ENCODE peak calls at places on chromosome 3, in six cellular contexts. R is upper lobe of right lung, N is Caco-2, H is gastrocnemius medialis, L is GM12878, F is psoas muscle. P is an unnamed sample.

GRCh38 chr3:72338082-72338941 is 509.9 kb downstream of the SHQ1 start:
- DNase-seq in R (no peak), N (no peak), H (no peak), L (no peak), F (no peak), P (no peak)

GRCh38 chr3:13715167-13715954 is 164.5 kb downstream of the WNT7A start:
- DNase-seq in R (peak; percentile 36), N (no peak), H (no peak), L (no peak), F (no peak), P (peak; percentile 21)

GRCh38 chr3:173709026-173709425 is 311.5 kb downstream of the NLGN1 start:
- DNase-seq in R (no peak), N (no peak), H (no peak), L (no peak), F (no peak), P (no peak)

GRCh38 chr3:177294221-177294620 is 96.9 kb upstream of the TBL1XR1 start:
- DNase-seq in R (no peak), N (no peak), H (peak; percentile 85), L (no peak), F (peak; percentile 70), P (no peak)

GRCh38 chr3:170689218-170689874 is 103.5 kb upstream of the SLC7A14 start:
- DNase-seq in R (peak; percentile 67), N (peak; percentile 47), H (peak; percentile 22), L (no peak), F (peak; percentile 52), P (no peak)

GRCh38 chr3:43855674-43856299 is 165.0 kb downstream of the ABHD5 start:
- DNase-seq in R (peak; percentile 73), N (peak; percentile 64), H (no peak), L (peak; percentile 3), F (no peak), P (peak; percentile 58)

GRCh38 chr3:131535131-131535530 is 32.4 kb upstream of the MRPL3 start:
- DNase-seq in R (no peak), N (no peak), H (no peak), L (no peak), F (no peak), P (no peak)

GRCh38 chr3:103818800-103819199 is 1384.0 kb downstream of the ZPLD1 start:
- DNase-seq in R (no peak), N (no peak), H (no peak), L (no peak), F (no peak), P (no peak)

GRCh38 chr3:4943553-4943952 is 35.7 kb upstream of the BHLHE40 start:
- DNase-seq in R (no peak), N (peak; percentile 35), H (no peak), L (no peak), F (no peak), P (no peak)

GRCh38 chr3:9725775-9726174 is 5.8 kb upstream of the BRPF1 start:
- DNase-seq in R (no peak), N (no peak), H (no peak), L (no peak), F (no peak), P (no peak)

GRCh38 chr3:172138792-172139507 is 99.6 kb downstream of the FNDC3B start:
- DNase-seq in R (no peak), N (no peak), H (peak; percentile 74), L (peak; percentile 89), F (no peak), P (peak; percentile 81)

GRCh38 chr3:39108309-39108708 is 829 bp downstream of the TTC21A start:
- DNase-seq in R (no peak), N (no peak), H (no peak), L (peak; percentile 91), F (no peak), P (peak; percentile 77)

GRCh38 chr3:72082121-72082715 is 297.3 kb upstream of the PROK2 start:
- DNase-seq in R (no peak), N (peak; percentile 16), H (no peak), L (peak; percentile 80), F (no peak), P (peak; percentile 62)

GRCh38 chr3:143794793-143795462 is 53.3 kb downstream of the SLC9A9 start:
- DNase-seq in R (no peak), N (no peak), H (no peak), L (no peak), F (no peak), P (no peak)

GRCh38 chr3:71495708-71496472 is 87.6 kb downstream of the FOXP1 start:
- DNase-seq in R (no peak), N (peak; percentile 18), H (no peak), L (no peak), F (no peak), P (no peak)

GRCh38 chr3:24128195-24129005 is 183.3 kb downstream of the NR1D2 start:
- DNase-seq in R (no peak), N (no peak), H (peak; percentile 45), L (no peak), F (no peak), P (no peak)

GRCh38 chr3:181726351-181727121 is 14.8 kb downstream of the SOX2 start:
- DNase-seq in R (no peak), N (peak; percentile 79), H (no peak), L (no peak), F (no peak), P (no peak)

GRCh38 chr3:105957722-105958121 is 88.9 kb upstream of the CBLB start:
- DNase-seq in R (no peak), N (no peak), H (no peak), L (no peak), F (no peak), P (no peak)

GRCh38 chr3:83946554-83946953 is 1012.2 kb upstream of the CADM2 start:
- DNase-seq in R (no peak), N (peak; percentile 21), H (no peak), L (no peak), F (no peak), P (no peak)

DNA sequence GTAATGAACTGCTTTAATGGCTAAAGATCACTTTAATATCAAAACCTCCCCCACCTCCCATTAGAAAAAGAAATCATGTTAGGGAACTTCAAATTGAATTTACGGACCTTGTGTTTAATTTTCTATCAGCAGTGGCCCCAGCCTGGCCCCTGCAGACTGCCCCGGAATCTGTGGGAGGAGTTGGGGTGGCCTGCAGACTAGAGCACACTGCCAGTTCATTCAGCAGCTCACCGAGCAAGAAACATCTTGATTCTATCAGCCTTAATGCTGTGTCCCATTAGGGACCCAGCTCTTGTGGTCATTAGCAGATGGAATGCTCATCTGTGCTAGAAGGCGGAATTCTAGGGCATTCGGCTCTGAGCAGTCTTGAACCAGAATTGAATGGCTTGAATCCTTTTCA is 54.2 kb downstream of the FLNB start:
- DNase-seq in R (no peak), N (no peak), H (no peak), L (no peak), F (no peak), P (no peak)
- H3K4me1 ChIP-seq in R (peaks cover 14% of the 10 kb centered on the region), N (peaks cover 90% of the 10 kb centered on the region), H (peaks cover 9% of the 10 kb centered on the region), L (no peaks in the 10 kb centered on the region), F (peaks cover 3% of the 10 kb centered on the region), P (peaks cover 10% of the 10 kb centered on the region)

GRCh38 chr3:167067844-167068161 is 312.3 kb downstream of the ZBBX start:
- DNase-seq in R (no peak), N (no peak), H (no peak), L (no peak), F (no peak), P (no peak)

GRCh38 chr3:167066977-167067843 is 312.9 kb downstream of the ZBBX start:
- DNase-seq in R (no peak), N (no peak), H (no peak), L (no peak), F (no peak), P (no peak)
- H3K4me3 ChIP-seq in R (no peak overlapping the region), N (no peak overlapping the region), H (no peak overlapping the region), L (no peak overlapping the region), F (no peak overlapping the region), P (no peak overlapping the region)

DNA sequence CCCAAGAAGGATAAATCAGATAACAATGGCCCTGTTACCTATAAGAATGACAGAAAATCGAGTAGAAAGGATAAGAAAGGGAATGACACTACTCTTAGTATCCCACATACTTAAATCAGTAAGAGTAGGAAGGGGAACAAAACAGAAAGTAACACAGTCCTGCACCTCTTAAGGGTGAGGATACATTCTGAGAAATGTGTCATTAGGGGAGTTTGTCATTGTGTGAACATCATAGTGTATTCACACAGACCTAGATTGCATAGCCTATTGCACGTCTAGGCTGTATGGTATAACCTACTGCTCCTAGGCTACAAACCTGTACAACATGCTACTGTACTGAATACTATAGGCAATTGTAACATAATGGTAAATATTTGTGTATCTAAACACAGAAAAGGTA is 142.6 kb downstream of the PLCH1 start:
- DNase-seq in R (no peak), N (no peak), H (no peak), L (no peak), F (no peak), P (no peak)
- H3K4me1 ChIP-seq in R (no peaks in the 10 kb centered on the region), N (no peaks in the 10 kb centered on the region), H (no peaks in the 10 kb centered on the region), L (no peaks in the 10 kb centered on the region), F (no peaks in the 10 kb centered on the region), P (no peaks in the 10 kb centered on the region)

GRCh38 chr3:187027531-187027936 is 97.2 kb downstream of the ST6GAL1 start:
- DNase-seq in R (no peak), N (no peak), H (no peak), L (no peak), F (no peak), P (peak; percentile 80)
- H3K4me3 ChIP-seq in R (no peak overlapping the region), N (no peak overlapping the region), H (no peak overlapping the region), L (peak overlapping the region; percentile 72), F (no peak overlapping the region), P (peak overlapping the region; percentile 1)

GRCh38 chr3:97884724-97885123 is 62.9 kb downstream of the CRYBG3 start:
- DNase-seq in R (no peak), N (no peak), H (no peak), L (no peak), F (no peak), P (no peak)

GRCh38 chr3:97883736-97884135 is 61.9 kb downstream of the CRYBG3 start:
- DNase-seq in R (no peak), N (no peak), H (no peak), L (no peak), F (no peak), P (no peak)

GRCh38 chr3:97885931-97886824 is 64.4 kb downstream of the CRYBG3 start:
- DNase-seq in R (no peak), N (no peak), H (no peak), L (no peak), F (no peak), P (no peak)

GRCh38 chr3:97882975-97883598 is 61.3 kb downstream of the CRYBG3 start:
- DNase-seq in R (no peak), N (peak; percentile 5), H (no peak), L (no peak), F (no peak), P (no peak)

GRCh38 chr3:97880267-97880666 is 58.5 kb downstream of the CRYBG3 start:
- DNase-seq in R (no peak), N (no peak), H (no peak), L (no peak), F (no peak), P (no peak)
- H3K4me1 ChIP-seq in R (peaks cover 9% of the 10 kb centered on the region), N (no peaks in the 10 kb centered on the region), H (no peaks in the 10 kb centered on the region), L (no peaks in the 10 kb centered on the region), F (no peaks in the 10 kb centered on the region), P (no peaks in the 10 kb centered on the region)